ENCODE peak calls at places on chromosomes 13 and 19, in ten cellular contexts. Z is Ammon's horn; G is thoracic aorta; X is T1000; Y is AG08395; E is progenitor cell of endocrine pancreas; T is naive thymus-derived CD8-positive, alpha-beta T cell; K is HTR-8/SVneo; J is sciatic nerve; I is iPS-NIHi11. S is an unnamed sample.

GRCh38 chr13:20428666-20429644 is 96.7 kb downstream of the CRYL1 start:
- DNase-seq in I (no peak), Z (no peak), Y (no peak), K (no peak), E (no peak), X (no peak), T (no peak), J (no peak), G (no peak), S (no peak)

GRCh38 chr13:70407486-70407885 is 299.2 kb upstream of the KLHL1 start:
- DNase-seq in G (no peak), J (no peak), X (no peak), Z (no peak), E (no peak), I (no peak), T (no peak), K (no peak), Y (no peak), S (no peak)

GRCh38 chr13:101773062-101773461 is 320.6 kb downstream of the ITGBL1 start:
- DNase-seq in G (no peak), Z (no peak), J (no peak), X (no peak), K (no peak), T (no peak), Y (no peak), E (no peak), I (no peak), S (no peak)

GRCh38 chr19:4539697-4540581 is at the start of gene LRG1:
- DNase-seq in J (no peak), X (no peak), E (no peak), I (no peak), T (no peak), G (no peak), Y (no peak), K (no peak), Z (no peak), S (no peak)

GRCh38 chr19:2912306-2912705 is 11.6 kb downstream of the ZNF57 start:
- DNase-seq in Z (no peak), G (no peak), J (no peak), E (no peak), Y (no peak), T (no peak), I (no peak), K (no peak), X (no peak), S (no peak)

GRCh38 chr19:42657551-42657950 is 62.8 kb upstream of the CEACAM8 start:
- DNase-seq in T (no peak), X (no peak), I (no peak), G (no peak), J (no peak), K (no peak), Y (peak; percentile 33), E (no peak), Z (no peak), S (no peak)

GRCh38 chr13:106372199-106373160 is 163.0 kb downstream of the EFNB2 start:
- DNase-seq in K (no peak), J (no peak), I (no peak), E (no peak), G (no peak), X (no peak), T (no peak), Z (no peak), Y (peak; percentile 64), S (no peak)

GRCh38 chr19:5988520-5989387 is 10.8 kb upstream of the RANBP3 start:
- DNase-seq in E (no peak), K (no peak), X (no peak), Z (no peak), J (no peak), I (no peak), G (no peak), T (no peak), Y (no peak), S (no peak)

GRCh38 chr13:61765181-61765742 is 349.6 kb upstream of the PCDH20 start:
- DNase-seq in E (no peak), T (no peak), X (no peak), Z (no peak), Y (no peak), J (no peak), I (no peak), K (no peak), G (no peak), S (no peak)

GRCh38 chr19:52898101-52898500 is 666 bp upstream of the ZNF320 start:
- DNase-seq in Y (peak; percentile 2), Z (no peak), G (no peak), X (no peak), T (no peak), E (no peak), K (no peak), I (peak; percentile 9), J (no peak), S (no peak)

S was measured in suprapubic skin.